ENCODE peak calls at places on chromosomes 3 and 15, in six cellular contexts. M is psoas muscle, D is AG09309, S is OCI-LY7, V is transverse colon, B is RWPE2. F is an unnamed sample.

GRCh38 chr15:40743466-40743865 is 11.6 kb downstream of the RMDN3 start:
- DNase-seq in B (no peak), S (no peak), V (no peak), D (no peak), M (no peak), F (no peak)

GRCh38 chr3:71924721-71925120 is 139.8 kb upstream of the PROK2 start:
- DNase-seq in V (no peak), B (no peak), M (no peak), S (no peak), D (no peak), F (no peak)

GRCh38 chr3:11563749-11564148 is 80.0 kb downstream of the VGLL4 start:
- DNase-seq in V (no peak), S (no peak), D (no peak), M (no peak), B (no peak), F (peak; percentile 14)

GRCh38 chr15:58274885-58275284 is 136.7 kb downstream of the AQP9 start:
- DNase-seq in D (no peak), B (no peak), S (no peak), V (no peak), M (no peak), F (no peak)

GRCh38 chr3:170690133-170690981 is 104.5 kb upstream of the SLC7A14 start:
- DNase-seq in V (peak; percentile 65), B (no peak), S (peak; percentile 52), M (peak; percentile 69), D (no peak), F (peak; percentile 68)

GRCh38 chr15:89143503-89144162 is 55.4 kb downstream of the ABHD2 start:
- DNase-seq in V (no peak), M (no peak), B (no peak), D (peak; percentile 84), S (no peak), F (no peak)

GRCh38 chr3:4416961-4417360 is 50.1 kb downstream of the SUMF1 start:
- DNase-seq in S (no peak), V (no peak), M (peak; percentile 58), D (peak; percentile 73), B (peak; percentile 98), F (no peak)

GRCh38 chr15:98776607-98777281 is 128.4 kb downstream of the IGF1R start:
- DNase-seq in M (peak; percentile 39), S (no peak), V (no peak), B (no peak), D (no peak), F (peak; percentile 44)

GRCh38 chr3:35141406-35141805 is 497.9 kb upstream of the ARPP21 start:
- DNase-seq in V (no peak), B (no peak), D (no peak), S (no peak), M (no peak), F (no peak)

GRCh38 chr3:122094125-122094524 is 39.0 kb downstream of the CD86 start:
- DNase-seq in D (no peak), S (no peak), M (no peak), B (no peak), V (no peak), F (no peak)

GRCh38 chr3:154023148-154023547 is 98.0 kb upstream of the ARHGEF26 start:
- DNase-seq in S (no peak), D (no peak), B (no peak), V (no peak), M (no peak), F (no peak)

GRCh38 chr15:68201153-68201878 is 3.8 kb downstream of the CALML4 start:
- DNase-seq in D (no peak), M (no peak), B (no peak), V (no peak), S (no peak), F (no peak)

GRCh38 chr15:62503451-62503850 is 338.4 kb upstream of the C2CD4B start:
- DNase-seq in M (no peak), D (no peak), V (no peak), S (no peak), B (no peak), F (peak; percentile 47)

GRCh38 chr3:127692501-127693335 is 20.0 kb downstream of the ABTB1 start:
- DNase-seq in M (peak; percentile 4), B (no peak), S (no peak), V (no peak), D (no peak), F (no peak)

GRCh38 chr3:39146611-39147373 is 6.6 kb downstream of the CSRNP1 start:
- DNase-seq in D (peak; percentile 96), B (peak; percentile 95), V (peak; percentile 85), M (peak; percentile 91), S (peak; percentile 59), F (peak; percentile 91)

GRCh38 chr3:196179380-196180308 is 31.6 kb downstream of the ZDHHC19 start:
- DNase-seq in D (peak; percentile 28), B (no peak), M (peak; percentile 47), V (peak; percentile 52), S (peak; percentile 75), F (no peak)

GRCh38 chr3:150237490-150237889 is 170.6 kb upstream of the TSC22D2 start:
- DNase-seq in S (no peak), M (peak; percentile 49), B (peak; percentile 87), V (no peak), D (no peak), F (peak; percentile 61)

GRCh38 chr15:63083541-63083940 is 38.1 kb upstream of the LACTB start:
- DNase-seq in D (no peak), S (no peak), B (no peak), M (no peak), V (no peak), F (no peak)

GRCh38 chr3:129383292-129383860 is 45.1 kb downstream of the EFCAB12 start:
- DNase-seq in M (peak; percentile 38), B (no peak), V (peak; percentile 42), D (no peak), S (peak; percentile 82), F (peak; percentile 43)

GRCh38 chr3:123884258-123884831 is at the start of gene MYLK:
- DNase-seq in B (peak; percentile 86), M (peak; percentile 82), V (peak; percentile 68), D (peak; percentile 83), S (no peak), F (peak; percentile 72)

GRCh38 chr3:138941259-138941885 is 5.6 kb downstream of the FOXL2 start:
- DNase-seq in B (no peak), M (no peak), S (peak; percentile 27), V (peak; percentile 54), D (no peak), F (no peak)

GRCh38 chr15:90232941-90233700 is 620 bp downstream of the CIB1 start:
- DNase-seq in B (peak; percentile 90), M (peak; percentile 66), D (no peak), S (peak; percentile 76), V (peak; percentile 87), F (no peak)

GRCh38 chr15:48806151-48806550 is 4.7 kb downstream of the CEP152 start:
- DNase-seq in V (no peak), B (no peak), D (no peak), M (no peak), S (peak; percentile 48), F (no peak)

GRCh38 chr3:127881586-127881985 is 33.4 kb upstream of the KBTBD12 start:
- DNase-seq in D (no peak), V (no peak), M (no peak), S (no peak), B (no peak), F (no peak)

GRCh38 chr3:27641271-27641670 is 80.9 kb downstream of the EOMES start:
- DNase-seq in S (no peak), V (no peak), D (no peak), M (no peak), B (no peak), F (no peak)

GRCh38 chr15:101396484-101397261 is 92.8 kb downstream of the PCSK6 start:
- DNase-seq in B (no peak), M (no peak), S (no peak), V (no peak), D (no peak), F (no peak)
- TF ChIP-seq CTCF in B (no peak), M (no peak), S (no peak), V (no peak), D (no peak), F (no peak)

DNA sequence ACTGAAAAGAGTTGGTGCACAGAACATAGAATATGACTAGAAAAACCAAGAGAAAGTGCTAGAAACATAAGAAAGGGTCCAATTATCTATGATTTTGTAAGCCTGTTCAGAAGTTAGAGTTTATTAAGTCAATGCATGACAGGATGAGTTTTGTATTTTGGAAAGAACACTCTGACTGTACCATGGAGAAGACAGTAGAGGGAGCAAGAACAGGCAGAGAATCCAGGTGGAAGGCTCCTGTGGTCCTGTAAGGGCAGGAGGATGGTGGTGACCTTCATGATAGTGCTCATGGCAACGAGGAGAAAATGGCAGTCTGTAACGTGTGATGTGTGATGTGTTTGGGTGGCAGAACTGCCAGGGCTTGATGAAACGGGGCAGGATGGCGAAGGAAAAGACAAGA is 249.1 kb downstream of the CTNNB1 start:
- DNase-seq in D (no peak), B (no peak), S (no peak), M (no peak), V (no peak), F (no peak)
- TF ChIP-seq CTCF in D (no peak), B (peak; percentile 7), S (no peak), M (no peak), V (no peak), F (no peak)

DNA sequence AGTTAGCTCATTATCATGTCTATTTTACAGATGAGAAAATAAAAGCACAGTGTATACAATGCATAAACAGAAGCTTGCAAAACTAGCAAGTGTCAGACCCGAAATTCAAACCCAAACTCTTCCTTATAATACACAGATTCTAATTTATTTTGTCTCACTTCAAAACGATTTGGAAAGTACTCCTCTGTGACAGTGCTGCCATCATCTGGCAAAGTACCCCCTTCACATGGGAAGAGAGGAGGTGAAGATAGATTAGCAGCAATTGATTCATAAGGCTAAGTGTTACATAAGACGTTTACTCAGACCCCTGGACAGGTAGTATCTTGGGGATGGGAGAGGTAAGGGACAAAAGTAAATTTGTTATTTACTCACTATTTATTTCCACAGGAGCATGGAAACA is 744.0 kb upstream of the SGO1 start:
- DNase-seq in B (no peak), D (no peak), V (no peak), M (no peak), S (peak; percentile 55), F (no peak)
- TF ChIP-seq CTCF in B (no peak), D (peak; percentile 60), V (no peak), M (no peak), S (peak; percentile 92), F (no peak)

GRCh38 chr15:70182858-70183695 is 85.4 kb upstream of the TLE3 start:
- DNase-seq in V (no peak), D (no peak), S (no peak), M (no peak), B (no peak), F (no peak)
- TF ChIP-seq CTCF in V (no peak), D (no peak), S (peak; percentile 42), M (no peak), B (no peak), F (no peak)

F was measured in uterus.